ENCODE peak calls at places on chromosomes 1 and 21, in four cellular contexts. U is H9, O is H1, S is mesendoderm. N is an unnamed sample.

GRCh38 chr1:107919953-107920352 is 45.0 kb downstream of the VAV3 start:
- DNase-seq in U (no peak), O (no peak), S (no peak), N (no peak)

GRCh38 chr21:43903451-43904091 is 38.5 kb downstream of the AGPAT3 start:
- DNase-seq in U (no peak), O (no peak), S (no peak), N (no peak)

GRCh38 chr1:201495447-201496295 is 11.3 kb downstream of the CSRP1 start:
- DNase-seq in U (no peak), O (no peak), S (no peak), N (peak; percentile 67)

GRCh38 chr1:26965628-26966027 is 5.4 kb upstream of the KDF1 start:
- DNase-seq in U (no peak), O (no peak), S (no peak), N (no peak)

GRCh38 chr1:70707214-70707613 is 296.1 kb downstream of the CTH start:
- DNase-seq in U (no peak), O (no peak), S (no peak), N (no peak)

GRCh38 chr1:56494306-56494705 is 85.1 kb downstream of the PLPP3 start:
- DNase-seq in U (no peak), O (no peak), S (peak; percentile 98), N (no peak)

GRCh38 chr1:41394918-41395598 is 33.8 kb downstream of the FOXO6 start:
- DNase-seq in U (peak; percentile 90), O (peak; percentile 81), S (peak; percentile 85), N (no peak)

GRCh38 chr1:203557958-203558760 is 64.2 kb downstream of the OPTC start:
- DNase-seq in U (no peak), O (no peak), S (peak; percentile 93), N (peak; percentile 100)

GRCh38 chr21:43375827-43376795 is 50.8 kb downstream of the SIK1 start:
- DNase-seq in U (no peak), O (no peak), S (no peak), N (no peak)

GRCh38 chr1:97797403-97798183 is 123.2 kb downstream of the DPYD start:
- DNase-seq in U (no peak), O (no peak), S (no peak), N (peak; percentile 33)

GRCh38 chr1:230572121-230573083 is 69.9 kb upstream of the COG2 start:
- DNase-seq in U (no peak), O (no peak), S (peak; percentile 11), N (no peak)

GRCh38 chr21:17925000-17925610 is 105.9 kb upstream of the C21orf91 start:
- DNase-seq in U (peak; percentile 61), O (peak; percentile 66), S (peak; percentile 86), N (peak; percentile 54)

GRCh38 chr1:19251305-19252196 is at the start of the genes EMC1 and MRTO4:
- DNase-seq in U (peak; percentile 87), O (peak; percentile 97), S (peak; percentile 92), N (peak; percentile 73)

GRCh38 chr1:212637902-212638301 is 29.3 kb downstream of the ATF3 start:
- DNase-seq in U (no peak), O (no peak), S (no peak), N (peak; percentile 67)

GRCh38 chr1:162905759-162906158 is 44.8 kb upstream of the CCDC190 start:
- DNase-seq in U (no peak), O (no peak), S (peak; percentile 25), N (peak; percentile 81)

GRCh38 chr21:20698585-20698984 is 299.6 kb upstream of the NCAM2 start:
- DNase-seq in U (peak; percentile 47), O (no peak), S (peak; percentile 19), N (no peak)

GRCh38 chr1:111867868-111868440 is 112.3 kb downstream of the DDX20 start:
- DNase-seq in U (no peak), O (no peak), S (no peak), N (no peak)

GRCh38 chr1:230902349-230902923 is 34.1 kb upstream of the C1orf198 start:
- DNase-seq in U (no peak), O (no peak), S (no peak), N (no peak)

GRCh38 chr1:20194224-20194623 is 7.9 kb upstream of the PLA2G2C start:
- DNase-seq in U (no peak), O (no peak), S (no peak), N (no peak)

GRCh38 chr1:39509360-39510009 is 18.0 kb downstream of the BMP8A start:
- DNase-seq in U (no peak), O (no peak), S (no peak), N (peak; percentile 38)

GRCh38 chr1:79614762-79615161 is 608.2 kb upstream of the ADGRL4 start:
- DNase-seq in U (no peak), O (no peak), S (no peak), N (peak; percentile 18)
- H4K5ac ChIP-seq in U (no peak overlapping the region), O (no peak overlapping the region), S (no peak overlapping the region), N (no peak overlapping the region)

DNA sequence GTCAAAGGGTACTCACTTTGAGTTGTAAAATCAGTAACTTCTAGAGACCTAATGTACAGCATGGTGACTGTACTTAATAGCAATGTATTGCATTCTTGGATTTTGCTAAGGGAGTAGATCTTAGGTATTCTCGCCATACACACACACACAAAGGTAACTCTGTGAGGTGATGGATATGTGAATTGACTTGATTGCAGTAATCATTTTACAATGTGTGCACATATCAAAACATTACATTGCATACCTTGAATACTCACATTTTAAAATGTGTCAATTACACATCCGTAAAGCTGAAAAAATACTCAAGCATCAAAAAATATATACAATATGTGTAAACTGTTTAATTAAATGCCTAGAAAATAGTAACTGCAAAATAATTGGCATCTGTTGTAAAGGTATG is 86.0 kb downstream of the SLC35F3 start:
- DNase-seq in U (no peak), O (no peak), S (no peak), N (no peak)
- H4K5ac ChIP-seq in U (no peak overlapping the region), O (no peak overlapping the region), S (no peak overlapping the region), N (no peak overlapping the region)

DNA sequence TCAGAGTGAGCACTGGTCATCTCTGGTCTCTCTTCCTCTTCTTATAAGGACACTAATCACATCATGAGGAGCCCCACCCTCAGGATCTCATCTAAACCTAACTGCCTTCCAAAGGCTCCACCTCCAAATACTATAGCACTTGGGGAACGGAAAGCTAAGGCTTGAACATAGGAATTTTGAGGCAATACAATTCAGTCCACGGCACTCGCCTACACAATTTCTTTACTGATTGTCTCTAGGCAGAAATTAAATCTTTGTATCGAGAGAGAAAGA is 127.3 kb downstream of the RERE start:
- DNase-seq in U (no peak), O (no peak), S (no peak), N (no peak)
- H4K5ac ChIP-seq in U (no peak overlapping the region), O (no peak overlapping the region), S (no peak overlapping the region), N (no peak overlapping the region)

DNA sequence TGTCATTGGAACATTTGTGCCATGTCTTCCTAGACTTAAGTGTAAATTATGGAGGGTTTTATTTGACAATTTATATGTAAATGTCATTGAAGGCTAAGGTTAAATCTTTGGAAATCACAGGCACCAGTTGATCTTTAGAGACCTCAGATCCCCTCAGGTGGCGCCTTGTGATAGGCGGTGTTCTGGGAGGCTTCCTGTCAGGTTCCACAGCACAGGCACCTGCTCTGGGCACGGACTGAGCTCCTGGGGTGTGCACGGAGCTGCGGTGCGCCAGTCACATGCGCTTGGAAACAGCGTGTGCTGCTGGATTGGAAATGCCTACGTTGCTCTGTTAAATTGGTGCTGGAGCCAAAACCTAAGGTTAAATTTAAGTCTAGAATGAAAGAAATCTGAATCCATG is 12.1 kb downstream of the CD46 start:
- DNase-seq in U (no peak), O (no peak), S (no peak), N (no peak)
- H4K5ac ChIP-seq in U (no peak overlapping the region), O (no peak overlapping the region), S (no peak overlapping the region), N (no peak overlapping the region)

N was measured in IMR-90.